ENCODE peak calls at places on chromosomes 16 and 17, in five cellular contexts. H is lower leg skin, F is BJ, J is foreskin fibroblast, E is epithelial cell of esophagus. A is an unnamed sample.

GRCh38 chr17:39920218-39921210 is 2.1 kb upstream of the GSDMB start:
- DNase-seq in E (no peak), F (no peak), H (no peak), J (no peak), A (no peak)

GRCh38 chr16:51109173-51109572 is 41.9 kb downstream of the SALL1 start:
- DNase-seq in H (no peak), E (no peak), F (no peak), J (no peak), A (no peak)

GRCh38 chr17:29617481-29618271 is 5.0 kb downstream of the CORO6 start:
- DNase-seq in E (peak), J (peak), H (peak), F (no peak), A (no peak)

GRCh38 chr16:4701791-4702465 is 8.6 kb downstream of the NUDT16L1 start:
- DNase-seq in J (no peak), F (no peak), E (no peak), H (no peak), A (no peak)

GRCh38 chr16:2056077-2056476 is 8.3 kb downstream of the TSC2 start:
- DNase-seq in J (no peak), H (no peak), E (no peak), F (no peak), A (no peak)

GRCh38 chr16:69132424-69133252 is at the start of the genes CHTF8 and UTP4:
- DNase-seq in F (no peak), J (peak), H (peak), E (peak), A (peak)

GRCh38 chr17:4796550-4796915 is 569 bp downstream of the PSMB6 start:
- DNase-seq in E (peak), F (no peak), H (no peak), J (no peak), A (no peak)

GRCh38 chr17:78706271-78706915 is 75.7 kb downstream of the CYTH1 start:
- DNase-seq in F (no peak), H (peak), E (peak), J (no peak), A (no peak)

GRCh38 chr17:51000835-51001638 is 119.6 kb downstream of the SPAG9 start:
- DNase-seq in H (no peak), J (peak), E (peak), F (no peak), A (no peak)

GRCh38 chr17:65219124-65219523 is 82.0 kb downstream of the RGS9 start:
- DNase-seq in H (no peak), J (no peak), E (no peak), F (no peak), A (no peak)

GRCh38 chr17:82963104-82963950 is 116.1 kb upstream of the METRNL start:
- DNase-seq in F (peak), E (peak), H (peak), J (peak), A (no peak)

GRCh38 chr16:76345093-76345735 is 68.0 kb downstream of the CNTNAP4 start:
- DNase-seq in E (peak), H (peak), J (no peak), F (no peak), A (no peak)

GRCh38 chr17:1782171-1782567 is 20.3 kb downstream of the SERPINF1 start:
- DNase-seq in F (no peak), H (no peak), J (no peak), E (no peak), A (no peak)

GRCh38 chr17:40415390-40415789 is 2.3 kb downstream of the TOP2A start:
- DNase-seq in J (peak), H (no peak), F (no peak), E (peak), A (no peak)

GRCh38 chr16:61730997-61731396 is 305.2 kb downstream of the CDH8 start:
- DNase-seq in H (no peak), F (no peak), J (no peak), E (no peak), A (no peak)

GRCh38 chr17:42891539-42892152 is 9.0 kb upstream of the G6PC1 start:
- DNase-seq in H (peak), J (no peak), F (no peak), E (no peak), A (no peak)

GRCh38 chr16:77148121-77148520 is 42.9 kb upstream of the MON1B start:
- DNase-seq in J (no peak), E (no peak), F (no peak), H (no peak), A (no peak)

GRCh38 chr17:36773039-36773438 is 164.2 kb upstream of the LHX1 start:
- DNase-seq in H (no peak), J (no peak), F (no peak), E (no peak), A (no peak)

GRCh38 chr17:64507418-64507766 is 615 bp downstream of the CEP95 start:
- DNase-seq in H (peak), F (peak), E (peak), J (no peak), A (no peak)

GRCh38 chr16:1037023-1037933 is 35.3 kb upstream of the SSTR5 start:
- DNase-seq in H (no peak), E (peak), F (no peak), J (no peak), A (no peak)

GRCh38 chr16:12729448-12729847 is 74.2 kb downstream of the CPPED1 start:
- DNase-seq in E (no peak), F (peak), J (peak), H (no peak), A (no peak)

GRCh38 chr17:42642377-42642776 is 16.7 kb upstream of the TUBG2 start:
- DNase-seq in F (no peak), J (no peak), E (no peak), H (no peak), A (no peak)

GRCh38 chr16:75919664-75920063 is 193.4 kb upstream of the CPHXL start:
- DNase-seq in F (no peak), H (no peak), E (peak), J (no peak), A (no peak)

GRCh38 chr16:69482410-69482951 is 58.1 kb downstream of the CYB5B start:
- DNase-seq in J (peak), H (peak), F (no peak), E (no peak), A (no peak)

GRCh38 chr16:87271256-87271655 is 45.9 kb downstream of the C16orf95 start:
- DNase-seq in J (no peak), F (no peak), H (no peak), E (no peak), A (no peak)

GRCh38 chr17:57097832-57098421 is 12.9 kb downstream of the AKAP1 start:
- DNase-seq in F (peak), J (peak), H (no peak), E (peak), A (no peak)

GRCh38 chr17:44203731-44204452 is 4.2 kb upstream of the ATXN7L3 start:
- DNase-seq in E (peak), F (no peak), H (no peak), J (no peak), A (no peak)

GRCh38 chr17:70029019-70029767 is 45.8 kb upstream of the KCNJ16 start:
- DNase-seq in F (no peak), J (no peak), E (no peak), H (no peak), A (no peak)

GRCh38 chr17:45312477-45313418 is 4.1 kb downstream of the MAP3K14 start:
- DNase-seq in H (no peak), F (no peak), E (no peak), J (no peak), A (no peak)

GRCh38 chr17:2412561-2413021 is 11.7 kb upstream of the MNT start:
- DNase-seq in H (no peak), J (peak), F (no peak), E (no peak), A (no peak)

GRCh38 chr17:65109990-65110680 is 27.0 kb upstream of the RGS9 start:
- DNase-seq in F (no peak), H (no peak), J (no peak), E (peak), A (no peak)

GRCh38 chr16:68086336-68086821 is 1.2 kb downstream of the NFATC3 start:
- DNase-seq in J (peak), F (no peak), E (peak), H (no peak), A (no peak)

GRCh38 chr16:56480776-56481467 is 29.6 kb downstream of the OGFOD1 start:
- DNase-seq in J (no peak), H (no peak), E (no peak), F (no peak), A (no peak)

GRCh38 chr17:62892069-62892675 is 73.9 kb upstream of the TANC2 start:
- DNase-seq in F (no peak), H (no peak), E (no peak), J (no peak), A (no peak)

GRCh38 chr17:32912218-32912897 is 15.6 kb upstream of the TMEM98 start:
- DNase-seq in J (peak), H (peak), E (peak), F (peak), A (no peak)
- TF ChIP-seq CTCF in J (peak), H (no peak), E (no peak), F (peak), A (no peak)

GRCh38 chr16:27181020-27181419 is 22.3 kb upstream of the KDM8 start:
- DNase-seq in E (no peak), J (no peak), H (no peak), F (no peak), A (no peak)
- TF ChIP-seq CTCF in E (peak), J (no peak), H (no peak), F (no peak), A (no peak)

GRCh38 chr16:30397776-30398659 is 2.8 kb downstream of the ZNF48 start:
- DNase-seq in F (no peak), J (no peak), E (no peak), H (no peak), A (no peak)

GRCh38 chr16:30395992-30396560 is 856 bp downstream of the ZNF48 start:
- DNase-seq in H (no peak), J (no peak), E (no peak), F (no peak), A (no peak)

GRCh38 chr16:30397056-30397455 is 1.8 kb downstream of the ZNF48 start:
- DNase-seq in H (no peak), J (no peak), F (no peak), E (no peak), A (no peak)

GRCh38 chr16:30394603-30395154 is 541 bp upstream of the ZNF48 start:
- DNase-seq in J (no peak), H (no peak), F (no peak), E (no peak), A (no peak)

DNA sequence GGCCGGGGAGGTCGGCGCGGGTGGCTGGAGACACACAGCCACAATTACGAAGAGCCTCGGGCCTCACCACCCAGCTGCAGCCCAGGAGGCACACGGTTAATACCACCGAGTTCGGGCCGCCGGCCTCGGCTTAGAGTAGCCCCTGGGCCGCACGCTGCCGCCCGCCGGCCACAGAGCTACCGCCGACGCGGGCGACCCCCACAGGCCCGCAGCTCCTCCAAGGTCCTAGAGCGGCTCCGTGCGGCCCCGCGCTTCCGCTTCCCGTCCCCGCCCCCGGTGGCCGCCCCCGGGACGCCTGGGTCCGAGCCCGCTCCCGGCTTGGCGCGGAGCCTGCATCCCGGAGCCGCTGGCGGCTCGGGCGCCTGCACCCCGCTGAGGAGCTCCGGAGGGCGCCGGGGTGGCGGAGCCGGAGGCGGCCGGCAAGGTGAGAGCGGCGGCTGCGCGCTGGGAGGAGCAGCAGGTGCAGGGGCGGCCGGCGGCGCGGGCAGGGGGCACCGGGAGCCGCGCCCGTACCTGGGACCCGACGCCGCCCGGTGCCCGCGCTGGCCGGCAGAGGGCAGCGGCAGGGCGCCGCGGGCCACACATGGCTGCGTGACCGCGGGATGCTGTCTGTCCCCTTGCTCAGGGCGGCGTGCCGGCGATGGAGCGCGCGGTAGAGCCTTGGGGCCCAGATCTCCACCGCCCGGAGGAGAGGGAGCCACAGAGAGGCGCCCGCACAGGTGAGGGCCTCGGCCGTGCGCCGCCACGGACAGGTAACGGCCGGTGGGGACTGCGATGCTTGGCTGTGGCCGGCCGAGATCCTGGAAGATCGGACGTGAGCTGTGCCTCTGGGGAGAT is at the start of gene ZNF48:
- DNase-seq in E (peak), J (peak), H (peak), F (peak), A (no peak)
- TF ChIP-seq CTCF in E (no peak), J (peak), H (no peak), F (peak), A (no peak)

GRCh38 chr17:80754846-80755245 is 210.2 kb downstream of the RPTOR start:
- DNase-seq in E (no peak), F (no peak), J (no peak), H (no peak), A (no peak)

GRCh38 chr17:80753946-80754345 is 209.3 kb downstream of the RPTOR start:
- DNase-seq in F (no peak), E (no peak), J (no peak), H (no peak), A (no peak)

GRCh38 chr17:80758793-80759673 is 214.4 kb downstream of the RPTOR start:
- DNase-seq in H (no peak), F (no peak), E (no peak), J (peak), A (no peak)

GRCh38 chr17:80752369-80752705 is 207.7 kb downstream of the RPTOR start:
- DNase-seq in F (no peak), J (no peak), E (no peak), H (no peak), A (no peak)

GRCh38 chr17:80755650-80756405 is 211.2 kb downstream of the RPTOR start:
- DNase-seq in E (no peak), F (no peak), J (no peak), H (no peak), A (no peak)
- TF ChIP-seq CTCF in E (no peak), F (peak), J (no peak), H (no peak), A (no peak)

A was measured in omental fat pad.